ENCODE peak calls at places on chromosomes 12 and 14, in four cellular contexts. P is GM12878, C is AG09309, M is GM23248. G is an unnamed sample.

GRCh38 chr12:96233941-96234461 is 39.8 kb downstream of the ELK3 start:
- DNase-seq in C (peak), M (peak), P (no peak), G (no peak)

GRCh38 chr12:117538926-117539325 is 177.5 kb upstream of the NOS1 start:
- DNase-seq in C (no peak), M (no peak), P (no peak), G (no peak)

GRCh38 chr14:85702937-85703336 is 173.0 kb downstream of the FLRT2 start:
- DNase-seq in C (no peak), P (no peak), M (peak), G (no peak)

GRCh38 chr14:87869619-87870583 is 123.1 kb downstream of the GALC start:
- DNase-seq in P (no peak), M (peak), C (peak), G (no peak)

GRCh38 chr12:115264605-115265004 is 580.6 kb upstream of the TBX3 start:
- DNase-seq in C (no peak), P (no peak), M (no peak), G (no peak)

GRCh38 chr14:96016761-96017160 is 22.4 kb upstream of the C14orf132 start:
- DNase-seq in C (no peak), P (no peak), M (no peak), G (no peak)

GRCh38 chr12:89960011-89960507 is 251.4 kb upstream of the ATP2B1 start:
- DNase-seq in P (peak), M (peak), C (peak), G (peak)

GRCh38 chr12:100926669-100927248 is 132.2 kb downstream of the ANO4 start:
- DNase-seq in C (no peak), P (no peak), M (peak), G (no peak)

GRCh38 chr12:83016226-83016835 is 329.6 kb downstream of the TMTC2 start:
- DNase-seq in M (peak), P (no peak), C (peak), G (no peak)
- H3K4me3 ChIP-seq in M (peak), P (no peak), C (no peak), G (no peak)

GRCh38 chr14:73752297-73752992 is 38.3 kb upstream of the PNMA1 start:
- DNase-seq in P (no peak), M (peak), C (peak), G (no peak)

GRCh38 chr14:73754911-73755360 is 40.8 kb upstream of the PNMA1 start:
- DNase-seq in P (no peak), C (no peak), M (peak), G (no peak)

GRCh38 chr14:73753043-73753886 is 39.1 kb upstream of the PNMA1 start:
- DNase-seq in C (no peak), P (no peak), M (peak), G (no peak)

GRCh38 chr14:73755434-73756014 is 41.3 kb upstream of the PNMA1 start:
- DNase-seq in M (peak), C (no peak), P (no peak), G (no peak)

GRCh38 chr14:73753887-73754880 is 40.0 kb upstream of the PNMA1 start:
- DNase-seq in C (no peak), P (peak), M (peak), G (no peak)
- H3K4me3 ChIP-seq in C (peak), P (peak), M (peak), G (peak)

DNA sequence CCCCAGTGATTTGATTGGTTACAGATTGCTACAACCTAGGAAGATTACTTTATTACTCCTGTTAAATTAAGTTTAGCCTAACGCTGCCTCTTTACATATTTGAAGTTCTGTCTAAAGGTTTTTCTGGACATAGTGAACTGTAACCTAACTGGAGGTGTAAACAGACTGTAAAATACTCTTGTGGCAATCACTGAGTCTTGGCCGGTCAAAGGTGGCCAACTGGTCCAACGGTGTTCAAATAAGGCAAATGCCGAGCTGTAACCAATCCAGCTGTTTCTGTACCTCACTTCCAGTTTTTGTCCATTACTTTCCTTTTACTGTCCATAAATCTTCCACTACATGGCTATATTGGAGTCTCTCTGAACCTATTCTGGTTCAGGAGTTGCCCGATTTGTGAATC is 57.3 kb downstream of the RIN3 start:
- DNase-seq in M (no peak), C (no peak), P (no peak), G (no peak)
- H3K4me3 ChIP-seq in M (no peak), C (no peak), P (no peak), G (no peak)

GRCh38 chr14:104973215-104974145 is 4.7 kb downstream of the AHNAK2 start:
- DNase-seq in C (peak), M (peak), P (no peak), G (no peak)
- H3K4me3 ChIP-seq in C (peak), M (peak), P (no peak), G (no peak)

GRCh38 chr12:109461846-109462766 is 15.0 kb downstream of the KCTD10 start:
- DNase-seq in P (no peak), C (peak), M (peak), G (no peak)
- H3K4me3 ChIP-seq in P (no peak), C (no peak), M (peak), G (no peak)